ENCODE peak calls at places on chromosomes 16 and 17, in five cellular contexts. W, F, Y, S and J are unnamed samples. For H3K4me1, the result is how much of the 10 kb centered on the place peaks cover.

GRCh38 chr17:60579090-60579489 is 20.9 kb upstream of the PPM1D start:
- DNase-seq in W (no peak), Y (no peak), S (no peak), F (no peak), J (no peak)

GRCh38 chr17:80688994-80689635 is 144.5 kb downstream of the RPTOR start:
- DNase-seq in S (no peak), W (peak), Y (no peak), F (no peak), J (no peak)

GRCh38 chr16:87851601-87852000 is 17.7 kb downstream of the SLC7A5 start:
- DNase-seq in W (no peak), Y (no peak), F (peak), S (no peak), J (no peak)

GRCh38 chr17:63405741-63406261 is 40.3 kb downstream of the CYB561 start:
- DNase-seq in S (no peak), W (peak), F (no peak), Y (no peak), J (peak)

GRCh38 chr16:87288753-87289362 is 28.3 kb downstream of the C16orf95 start:
- DNase-seq in Y (no peak), F (no peak), W (no peak), S (no peak), J (no peak)

GRCh38 chr17:27475070-27475673 is 18.9 kb downstream of the KSR1 start:
- DNase-seq in F (no peak), W (no peak), Y (no peak), S (no peak), J (peak)

GRCh38 chr17:57823469-57824401 is 26.1 kb downstream of the MRPS23 start:
- DNase-seq in Y (no peak), S (no peak), W (no peak), F (no peak), J (no peak)

GRCh38 chr16:6345090-6345489 is 987.6 kb upstream of the RBFOX1 start:
- DNase-seq in Y (no peak), W (no peak), S (no peak), F (no peak), J (no peak)

GRCh38 chr16:79122343-79122742 is 478.2 kb downstream of the MAF start:
- DNase-seq in W (no peak), Y (no peak), F (no peak), S (no peak), J (no peak)

GRCh38 chr17:73091770-73092517 is 544 bp downstream of the SLC39A11 start:
- DNase-seq in S (peak), W (peak), Y (peak), F (no peak), J (no peak)

GRCh38 chr17:44134752-44135568 is 6.8 kb upstream of the HROB start:
- DNase-seq in F (no peak), S (no peak), W (no peak), Y (no peak), J (no peak)

GRCh38 chr17:14918540-14918939 is 346.6 kb downstream of the PMP22 start:
- DNase-seq in Y (no peak), F (no peak), S (no peak), W (no peak), J (no peak)

GRCh38 chr16:52501746-52502145 is 45.2 kb downstream of the TOX3 start:
- DNase-seq in F (no peak), Y (no peak), S (no peak), W (no peak), J (no peak)

GRCh38 chr16:86286991-86287640 is 223.2 kb upstream of the FOXF1 start:
- DNase-seq in W (no peak), Y (no peak), F (peak), S (no peak), J (no peak)

GRCh38 chr16:81604960-81605383 is 160.4 kb downstream of the CMIP start:
- DNase-seq in Y (no peak), S (no peak), F (peak), W (no peak), J (no peak)

GRCh38 chr17:19750835-19751234 is 2.7 kb upstream of the ALDH3A1 start:
- DNase-seq in S (no peak), F (no peak), Y (no peak), W (no peak), J (no peak)

GRCh38 chr17:83062818-83063671 is 16.4 kb upstream of the METRNL start:
- DNase-seq in S (no peak), Y (no peak), W (no peak), F (peak), J (no peak)

GRCh38 chr17:38354466-38354865 is 2.8 kb downstream of the SOCS7 start:
- DNase-seq in Y (no peak), F (no peak), W (no peak), S (no peak), J (no peak)

GRCh38 chr17:352421-353212 is at the start of gene RPH3AL:
- DNase-seq in F (no peak), W (no peak), Y (no peak), S (peak), J (no peak)

GRCh38 chr17:38428643-38429371 is 543 bp downstream of the ARHGAP23 start:
- DNase-seq in S (peak), F (peak), W (no peak), Y (peak), J (no peak)

GRCh38 chr17:73103661-73104335 is 11.3 kb upstream of the SLC39A11 start:
- DNase-seq in Y (no peak), S (no peak), F (no peak), W (no peak), J (no peak)

GRCh38 chr17:67993153-67993997 is 2.9 kb downstream of the C17orf58 start:
- DNase-seq in W (peak), F (peak), Y (peak), S (peak), J (peak)

GRCh38 chr16:87854907-87855683 is 14.2 kb downstream of the SLC7A5 start:
- DNase-seq in W (no peak), F (peak), S (no peak), Y (no peak), J (no peak)

GRCh38 chr16:89506791-89507191 is 1.4 kb upstream of the SPG7 start:
- DNase-seq in Y (no peak), W (no peak), F (no peak), S (no peak), J (peak)

GRCh38 chr17:33112763-33113162 is 121.1 kb downstream of the SPACA3 start:
- DNase-seq in S (no peak), Y (no peak), F (no peak), W (no peak), J (no peak)

GRCh38 chr16:62014534-62014933 is 21.7 kb downstream of the CDH8 start:
- DNase-seq in S (no peak), Y (no peak), F (no peak), W (no peak), J (no peak)

GRCh38 chr16:62021295-62021694 is 14.9 kb downstream of the CDH8 start:
- DNase-seq in W (no peak), Y (no peak), F (no peak), S (no peak), J (no peak)

GRCh38 chr16:62022688-62023087 is 13.6 kb downstream of the CDH8 start:
- DNase-seq in W (no peak), F (no peak), Y (no peak), S (no peak), J (no peak)

GRCh38 chr16:62018301-62019060 is 17.8 kb downstream of the CDH8 start:
- DNase-seq in F (no peak), S (no peak), Y (no peak), W (no peak), J (no peak)
- H3K27ac ChIP-seq in F (no peak), S (no peak), Y (no peak), W (no peak), J (no peak)

GRCh38 chr16:57619606-57620315 is 8.7 kb upstream of the ADGRG1 start:
- DNase-seq in F (peak), S (no peak), W (no peak), Y (no peak), J (no peak)

GRCh38 chr16:57621521-57622268 is 6.7 kb upstream of the ADGRG1 start:
- DNase-seq in Y (no peak), S (peak), W (no peak), F (no peak), J (no peak)

GRCh38 chr16:57622361-57623250 is 5.8 kb upstream of the ADGRG1 start:
- DNase-seq in S (no peak), Y (no peak), F (no peak), W (no peak), J (no peak)

GRCh38 chr16:57619133-57619605 is 9.3 kb upstream of the ADGRG1 start:
- DNase-seq in S (no peak), Y (no peak), W (no peak), F (no peak), J (no peak)

DNA sequence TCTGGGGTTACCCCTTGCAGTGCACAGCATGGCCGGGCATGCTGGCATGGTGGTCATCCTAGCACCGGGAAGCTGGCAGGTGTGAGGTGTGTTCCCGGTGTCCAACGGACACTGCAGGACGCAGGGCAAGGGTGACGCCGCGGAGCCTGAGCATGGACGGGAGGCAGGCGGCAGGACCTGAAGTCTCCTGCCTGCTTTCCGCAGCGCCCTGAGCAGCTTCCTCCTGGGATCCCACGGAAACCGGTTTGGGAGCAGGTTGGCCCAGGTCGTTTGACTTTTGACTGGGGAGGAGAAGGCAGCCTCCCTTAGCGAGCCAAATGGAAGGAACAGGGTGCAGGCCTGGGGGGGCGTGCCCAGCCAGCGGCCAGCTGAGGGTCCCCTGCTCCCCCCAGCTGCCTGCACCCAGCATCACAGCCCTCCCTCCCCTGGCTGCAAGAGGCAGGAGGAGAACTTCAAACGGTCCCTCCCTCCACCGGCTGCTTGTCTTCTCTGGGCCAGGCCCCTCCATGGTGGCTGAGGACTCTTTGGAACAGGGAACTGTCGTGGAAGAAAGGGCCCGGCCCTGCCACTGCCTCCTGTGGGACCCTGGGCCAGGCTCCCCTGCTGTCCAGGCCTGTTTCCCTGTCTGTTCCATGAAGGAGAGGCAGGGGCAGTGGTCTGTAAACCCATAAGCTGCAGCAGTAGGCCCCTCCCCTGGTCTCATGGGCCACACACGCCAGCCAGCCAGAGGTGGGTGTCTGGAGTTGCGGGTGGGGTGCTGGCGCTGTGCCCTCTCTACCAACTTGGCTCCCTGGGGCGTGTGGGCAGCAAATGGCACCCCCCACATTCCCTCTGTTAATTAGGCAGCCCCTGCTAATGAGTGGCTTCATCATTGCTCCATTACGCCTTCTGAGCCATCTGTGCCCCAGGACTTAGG is 7.9 kb upstream of the ADGRG1 start:
- DNase-seq in S (no peak), Y (no peak), W (no peak), F (peak), J (no peak)
- H3K4me1 ChIP-seq in S (under half), Y (under half), W (under half), F (under half), J (under half)

DNA sequence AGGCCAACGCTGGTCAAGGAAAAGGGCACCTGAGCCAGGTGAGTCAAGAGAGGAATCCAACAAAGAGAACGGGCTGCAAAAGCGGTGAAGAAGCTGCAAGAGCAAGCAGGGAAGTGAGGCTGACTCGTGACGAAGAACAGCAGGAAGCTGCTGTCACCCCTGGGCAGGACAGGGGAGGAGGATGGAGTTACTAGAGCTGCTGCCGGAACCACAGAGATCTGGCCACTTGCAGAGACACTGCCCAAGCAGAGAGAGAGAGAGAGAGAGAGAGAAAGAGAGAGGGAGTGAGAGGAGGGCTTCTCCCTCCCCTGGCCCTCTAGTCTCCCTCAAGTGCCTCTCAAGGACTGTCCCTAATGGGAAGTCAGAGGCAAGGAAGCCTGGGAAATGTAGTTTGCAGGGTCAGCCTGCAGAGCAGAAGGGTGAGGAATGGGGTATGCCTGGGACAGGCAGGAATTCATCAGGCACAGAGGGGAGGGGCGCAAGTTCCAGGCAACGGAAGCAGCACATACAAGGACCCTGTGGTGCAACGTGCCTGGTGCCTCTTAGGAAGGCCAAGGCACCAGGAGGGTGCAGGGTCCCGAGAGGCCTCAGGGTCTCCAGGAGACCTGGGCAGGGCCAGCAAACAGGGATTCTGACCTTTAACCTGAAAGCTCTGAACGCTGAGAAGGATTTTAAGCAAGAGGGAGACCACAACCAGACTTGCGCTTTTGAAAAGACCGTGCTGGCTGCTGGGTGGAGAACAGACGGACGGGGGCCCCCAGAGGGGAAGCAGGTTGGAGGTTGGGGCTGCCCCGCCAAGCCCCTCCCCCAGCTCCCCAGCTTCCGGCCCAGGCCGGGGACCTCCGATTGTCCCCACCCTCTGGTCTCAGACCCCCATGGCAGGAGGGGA is 45.8 kb upstream of the CIBAR2 start:
- DNase-seq in Y (no peak), W (no peak), S (no peak), F (no peak), J (peak)
- H3K27ac ChIP-seq in Y (peak), W (no peak), S (peak), F (no peak), J (no peak)

DNA sequence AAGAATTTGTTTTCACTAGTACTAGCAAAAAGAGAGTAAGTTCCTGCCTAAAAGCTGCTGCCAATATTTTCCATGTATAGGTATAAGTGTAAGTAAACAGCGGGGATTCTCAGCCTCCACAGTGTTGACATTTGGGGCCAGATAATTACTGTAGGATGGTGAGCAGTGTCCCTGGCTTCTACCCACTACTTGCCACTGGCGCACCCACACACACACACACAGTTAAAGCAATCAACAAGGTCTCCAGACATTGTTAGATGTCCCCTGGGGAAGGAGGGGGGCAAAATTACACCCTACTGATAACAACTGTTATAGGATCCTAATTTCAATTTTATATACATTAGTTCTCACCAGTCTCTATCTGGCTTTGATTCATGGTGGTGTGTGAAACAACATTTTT is 417.0 kb upstream of the PSMD7 start:
- DNase-seq in Y (no peak), W (no peak), F (no peak), S (no peak), J (no peak)
- H3K4me1 ChIP-seq in Y (under half), W (under half), F (under half), S (under half), J (under half)

GRCh38 chr16:70803354-70803753 is 2.4 kb upstream of the VAC14 start:
- DNase-seq in S (no peak), Y (no peak), W (no peak), F (no peak), J (no peak)
- H3K27ac ChIP-seq in S (no peak), Y (no peak), W (no peak), F (no peak), J (no peak)

DNA sequence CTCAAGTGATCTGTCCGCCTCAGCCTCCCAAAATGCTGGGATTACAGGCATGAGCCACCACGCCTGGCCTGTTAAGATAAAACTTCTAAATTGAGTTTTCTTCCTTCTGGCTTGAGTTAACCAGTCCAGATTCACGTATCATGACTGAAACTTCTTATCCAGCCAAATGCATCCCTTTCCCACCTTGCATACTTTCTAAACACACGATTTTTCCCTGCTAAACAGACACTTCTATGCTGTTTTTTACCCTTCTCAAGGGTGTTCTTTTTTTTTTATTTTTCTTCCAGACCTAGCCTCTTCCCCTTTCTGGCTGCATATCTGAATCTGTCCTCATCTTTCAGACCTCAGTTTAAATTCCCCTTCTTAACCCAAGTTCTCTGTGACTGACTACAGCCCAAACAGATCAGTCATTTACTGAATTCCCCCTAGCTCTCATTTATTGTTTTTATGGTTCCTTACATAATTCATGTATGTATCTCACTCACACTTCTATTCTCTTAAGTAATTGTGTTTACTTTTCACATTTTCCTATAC is 5.4 kb downstream of the EVI2B start:
- DNase-seq in W (no peak), Y (no peak), S (no peak), F (no peak), J (no peak)
- H3K4me1 ChIP-seq in W (under half), Y (under half), S (under half), F (under half), J (half or more)

DNA sequence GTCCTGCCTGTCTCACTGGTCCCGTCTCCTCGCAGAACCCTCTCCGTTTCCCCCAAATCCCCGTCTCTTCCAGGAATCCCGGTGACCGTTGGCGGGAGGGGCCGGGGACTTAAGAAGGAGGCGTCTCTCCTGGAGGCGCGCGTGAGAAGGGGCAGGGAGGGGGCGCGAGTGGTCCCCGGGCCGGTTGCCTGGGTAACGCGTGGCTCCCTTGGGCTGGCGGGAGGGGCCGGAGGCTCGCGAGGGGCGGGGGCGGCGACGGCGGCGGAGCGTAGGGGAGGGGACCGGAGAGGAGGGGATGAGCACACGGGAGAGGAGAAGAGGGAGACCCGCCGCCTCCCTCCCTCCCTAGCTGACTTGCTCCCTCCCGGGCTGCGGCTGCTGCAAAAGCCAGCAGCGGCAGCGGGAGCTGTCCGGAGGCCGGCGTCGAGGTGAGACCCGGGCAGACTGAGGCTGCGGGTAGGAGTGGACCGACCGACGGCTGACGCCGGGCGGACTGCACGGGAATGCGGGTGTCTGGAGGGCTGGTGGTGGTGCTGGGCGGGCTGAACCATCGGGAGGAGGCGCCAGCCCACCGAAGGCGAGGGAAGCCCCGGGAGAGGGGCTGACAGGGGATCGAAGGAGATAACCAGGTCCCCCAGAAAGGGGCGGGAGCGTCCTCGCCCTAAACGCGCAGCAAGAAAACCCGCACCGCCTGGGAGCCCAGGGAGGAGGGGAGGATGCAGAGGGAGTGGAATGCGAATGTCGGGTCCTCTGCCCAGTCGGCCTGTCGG is at the start of gene PRRT2:
- DNase-seq in F (peak), W (peak), Y (peak), S (peak), J (peak)
- H3K27ac ChIP-seq in F (peak), W (peak), Y (peak), S (peak), J (peak)

DNA sequence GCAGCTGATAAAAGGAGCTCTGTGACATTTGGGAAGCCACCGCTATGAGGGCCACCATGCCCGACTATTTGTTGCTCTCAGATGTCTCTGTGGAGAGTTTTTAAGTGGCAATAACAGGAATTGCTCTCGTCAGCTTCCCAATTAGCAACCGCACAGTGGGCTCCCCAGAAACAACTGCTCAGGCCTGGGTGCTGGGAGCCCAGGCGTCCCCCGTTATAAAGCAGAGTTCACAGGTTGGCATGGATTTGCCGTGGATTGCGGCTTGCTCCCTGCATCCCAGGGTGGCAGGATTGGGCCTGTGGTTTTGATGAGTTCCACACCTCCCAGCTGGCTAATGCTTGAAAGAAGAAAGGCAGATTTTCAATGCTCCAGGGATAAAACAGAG is 289.9 kb downstream of the CPPED1 start:
- DNase-seq in W (no peak), F (no peak), Y (no peak), S (no peak), J (no peak)
- H3K4me1 ChIP-seq in W (under half), F (under half), Y (under half), S (under half), J (under half)